ENCODE peak calls at places on chromosomes 2 and 18, in ten cellular contexts. One of them, this sample, is unnamed.

GRCh38 chr2:241148239-241148638 is 1.0 kb downstream of the PASK start:
- DNase-seq in foreskin fibroblast: no peak
- DNase-seq in neural crest cell: no peak
- DNase-seq in AG10803: no peak
- DNase-seq in GM13977: no peak
- DNase-seq in H9: no peak
- DNase-seq in mucosa of descending colon: no peak
- DNase-seq in body of pancreas: no peak
- DNase-seq in heart left ventricle: no peak
- DNase-seq in ascending aorta: no peak
- DNase-seq in this sample: no peak

GRCh38 chr18:7737483-7737882 is 170.4 kb downstream of the PTPRM start:
- DNase-seq in foreskin fibroblast: no peak
- DNase-seq in neural crest cell: no peak
- DNase-seq in AG10803: no peak
- DNase-seq in GM13977: no peak
- DNase-seq in H9: no peak
- DNase-seq in mucosa of descending colon: no peak
- DNase-seq in body of pancreas: peak
- DNase-seq in heart left ventricle: no peak
- DNase-seq in ascending aorta: no peak
- DNase-seq in this sample: no peak

GRCh38 chr2:39146022-39146421 is 25.2 kb upstream of the SOS1 start:
- DNase-seq in foreskin fibroblast: no peak
- DNase-seq in neural crest cell: no peak
- DNase-seq in AG10803: no peak
- DNase-seq in GM13977: no peak
- DNase-seq in H9: no peak
- DNase-seq in mucosa of descending colon: no peak
- DNase-seq in body of pancreas: no peak
- DNase-seq in heart left ventricle: no peak
- DNase-seq in ascending aorta: no peak
- DNase-seq in this sample: no peak

GRCh38 chr2:113126845-113127645 is at the start of gene IL1RN:
- DNase-seq in foreskin fibroblast: no peak
- DNase-seq in neural crest cell: no peak
- DNase-seq in AG10803: no peak
- DNase-seq in GM13977: no peak
- DNase-seq in H9: no peak
- DNase-seq in mucosa of descending colon: no peak
- DNase-seq in body of pancreas: no peak
- DNase-seq in heart left ventricle: peak
- DNase-seq in ascending aorta: peak
- DNase-seq in this sample: no peak

GRCh38 chr2:46175409-46175808 is 121.8 kb upstream of the EPAS1 start:
- DNase-seq in foreskin fibroblast: no peak
- DNase-seq in neural crest cell: no peak
- DNase-seq in AG10803: peak
- DNase-seq in GM13977: no peak
- DNase-seq in H9: no peak
- DNase-seq in mucosa of descending colon: no peak
- DNase-seq in body of pancreas: no peak
- DNase-seq in heart left ventricle: no peak
- DNase-seq in ascending aorta: no peak
- DNase-seq in this sample: no peak

GRCh38 chr2:3076848-3077735 is 300.5 kb downstream of the EIPR1 start:
- DNase-seq in foreskin fibroblast: no peak
- DNase-seq in neural crest cell: peak
- DNase-seq in AG10803: no peak
- DNase-seq in GM13977: no peak
- DNase-seq in H9: no peak
- DNase-seq in mucosa of descending colon: no peak
- DNase-seq in body of pancreas: no peak
- DNase-seq in heart left ventricle: no peak
- DNase-seq in ascending aorta: no peak
- DNase-seq in this sample: no peak

GRCh38 chr18:45008694-45009372 is 328.1 kb downstream of the SETBP1 start:
- DNase-seq in foreskin fibroblast: no peak
- DNase-seq in neural crest cell: no peak
- DNase-seq in AG10803: no peak
- DNase-seq in GM13977: no peak
- DNase-seq in H9: no peak
- DNase-seq in mucosa of descending colon: no peak
- DNase-seq in body of pancreas: no peak
- DNase-seq in heart left ventricle: no peak
- DNase-seq in ascending aorta: no peak
- DNase-seq in this sample: no peak

GRCh38 chr2:233404227-233404626 is 49.9 kb downstream of the DGKD start:
- DNase-seq in foreskin fibroblast: no peak
- DNase-seq in neural crest cell: no peak
- DNase-seq in AG10803: no peak
- DNase-seq in GM13977: peak
- DNase-seq in H9: no peak
- DNase-seq in mucosa of descending colon: peak
- DNase-seq in body of pancreas: peak
- DNase-seq in heart left ventricle: no peak
- DNase-seq in ascending aorta: peak
- DNase-seq in this sample: no peak

GRCh38 chr2:11077411-11077810 is 77.9 kb upstream of the SLC66A3 start:
- DNase-seq in foreskin fibroblast: no peak
- DNase-seq in neural crest cell: no peak
- DNase-seq in AG10803: no peak
- DNase-seq in GM13977: no peak
- DNase-seq in H9: no peak
- DNase-seq in mucosa of descending colon: no peak
- DNase-seq in body of pancreas: no peak
- DNase-seq in heart left ventricle: no peak
- DNase-seq in ascending aorta: peak
- DNase-seq in this sample: no peak

DNA sequence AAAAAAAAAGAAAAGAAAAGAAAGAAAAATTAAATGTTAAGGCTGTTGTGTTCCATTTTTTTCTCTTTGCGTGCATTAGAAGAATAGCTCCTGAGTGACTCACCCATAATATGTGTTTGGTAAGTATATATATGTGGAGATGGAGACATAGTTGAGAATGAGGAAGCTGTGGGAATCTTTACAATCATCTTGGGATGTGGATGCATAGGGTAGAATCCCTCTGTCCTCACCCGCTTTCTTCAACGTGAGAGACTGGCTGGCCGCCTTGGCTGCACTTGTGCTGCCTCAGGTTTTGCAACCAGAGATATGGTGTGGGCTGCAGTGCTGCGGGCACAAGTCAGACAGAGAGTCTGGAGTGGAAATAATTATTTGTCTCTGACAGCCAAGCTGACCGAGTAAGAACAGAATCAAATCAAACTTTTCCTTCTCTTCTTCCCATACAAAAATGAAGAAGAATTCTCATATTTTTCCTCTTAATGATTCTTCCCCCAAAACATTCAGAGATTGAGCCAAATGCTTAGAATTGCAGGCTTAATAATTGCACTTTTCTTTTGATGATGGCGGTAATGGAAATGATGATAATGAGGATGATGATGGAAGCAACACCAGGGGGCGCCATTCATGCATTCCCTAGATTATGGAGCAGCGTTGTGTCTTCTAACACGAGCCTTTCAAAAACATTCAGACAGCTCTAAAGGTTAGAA is 48.5 kb downstream of the SERPINB7 start:
- DNase-seq in foreskin fibroblast: no peak
- DNase-seq in neural crest cell: peak
- DNase-seq in AG10803: no peak
- DNase-seq in GM13977: no peak
- DNase-seq in H9: no peak
- DNase-seq in mucosa of descending colon: peak
- DNase-seq in body of pancreas: peak
- DNase-seq in heart left ventricle: peak
- DNase-seq in ascending aorta: no peak
- DNase-seq in this sample: no peak
- TF ChIP-seq CTCF in foreskin fibroblast: peak
- TF ChIP-seq CTCF in neural crest cell: peak
- TF ChIP-seq CTCF in AG10803: peak
- TF ChIP-seq CTCF in GM13977: peak
- TF ChIP-seq CTCF in H9: peak
- TF ChIP-seq CTCF in mucosa of descending colon: no peak
- TF ChIP-seq CTCF in body of pancreas: peak
- TF ChIP-seq CTCF in heart left ventricle: peak
- TF ChIP-seq CTCF in ascending aorta: no peak
- TF ChIP-seq CTCF in this sample: no peak

GRCh38 chr2:181738074-181738473 is 57.8 kb upstream of the NEUROD1 start:
- DNase-seq in foreskin fibroblast: peak
- DNase-seq in neural crest cell: no peak
- DNase-seq in AG10803: no peak
- DNase-seq in GM13977: no peak
- DNase-seq in H9: no peak
- DNase-seq in mucosa of descending colon: no peak
- DNase-seq in body of pancreas: no peak
- DNase-seq in heart left ventricle: no peak
- DNase-seq in ascending aorta: no peak
- DNase-seq in this sample: no peak
- TF ChIP-seq CTCF in foreskin fibroblast: no peak
- TF ChIP-seq CTCF in neural crest cell: peak
- TF ChIP-seq CTCF in AG10803: no peak
- TF ChIP-seq CTCF in GM13977: no peak
- TF ChIP-seq CTCF in H9: peak
- TF ChIP-seq CTCF in mucosa of descending colon: no peak
- TF ChIP-seq CTCF in body of pancreas: peak
- TF ChIP-seq CTCF in heart left ventricle: no peak
- TF ChIP-seq CTCF in ascending aorta: no peak
- TF ChIP-seq CTCF in this sample: no peak

GRCh38 chr2:127810637-127811396 is at the start of gene WDR33:
- DNase-seq in foreskin fibroblast: peak
- DNase-seq in neural crest cell: peak
- DNase-seq in AG10803: peak
- DNase-seq in GM13977: peak
- DNase-seq in H9: peak
- DNase-seq in mucosa of descending colon: peak
- DNase-seq in body of pancreas: peak
- DNase-seq in heart left ventricle: peak
- DNase-seq in ascending aorta: peak
- DNase-seq in this sample: peak
- TF ChIP-seq CTCF in foreskin fibroblast: peak
- TF ChIP-seq CTCF in neural crest cell: no peak
- TF ChIP-seq CTCF in AG10803: no peak
- TF ChIP-seq CTCF in GM13977: peak
- TF ChIP-seq CTCF in H9: no peak
- TF ChIP-seq CTCF in mucosa of descending colon: no peak
- TF ChIP-seq CTCF in body of pancreas: no peak
- TF ChIP-seq CTCF in heart left ventricle: no peak
- TF ChIP-seq CTCF in ascending aorta: no peak
- TF ChIP-seq CTCF in this sample: no peak

DNA sequence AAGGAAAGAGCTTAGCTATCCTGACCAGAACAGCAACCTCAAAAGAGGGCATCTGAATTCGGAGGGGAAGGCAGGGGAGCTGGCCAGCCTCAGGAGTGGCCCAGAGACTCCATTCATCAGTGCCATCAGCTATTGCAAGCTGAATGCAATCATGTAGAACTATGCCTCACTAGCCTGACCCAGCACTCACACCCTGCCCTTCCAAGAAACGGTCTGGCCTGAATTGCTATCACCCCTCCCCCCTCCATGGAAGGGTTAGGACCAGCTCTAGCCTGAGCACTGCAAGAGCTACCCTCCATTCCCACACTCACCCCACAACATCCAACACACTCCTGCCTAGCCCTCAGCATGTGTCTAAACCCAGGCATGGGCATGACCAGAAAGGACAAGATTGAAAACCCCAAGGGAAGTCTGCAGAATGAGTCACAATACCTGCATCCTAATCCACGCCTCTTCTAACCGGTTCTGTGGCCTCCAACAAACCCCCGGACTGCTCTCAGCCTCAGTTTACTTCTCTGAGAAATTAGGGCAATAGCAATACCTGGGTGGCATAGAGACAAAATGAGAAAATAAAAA is 120.3 kb downstream of the BCL11A start:
- DNase-seq in foreskin fibroblast: no peak
- DNase-seq in neural crest cell: no peak
- DNase-seq in AG10803: no peak
- DNase-seq in GM13977: no peak
- DNase-seq in H9: no peak
- DNase-seq in mucosa of descending colon: no peak
- DNase-seq in body of pancreas: no peak
- DNase-seq in heart left ventricle: no peak
- DNase-seq in ascending aorta: no peak
- DNase-seq in this sample: no peak
- TF ChIP-seq CTCF in foreskin fibroblast: no peak
- TF ChIP-seq CTCF in neural crest cell: no peak
- TF ChIP-seq CTCF in AG10803: no peak
- TF ChIP-seq CTCF in GM13977: no peak
- TF ChIP-seq CTCF in H9: no peak
- TF ChIP-seq CTCF in mucosa of descending colon: no peak
- TF ChIP-seq CTCF in body of pancreas: no peak
- TF ChIP-seq CTCF in heart left ventricle: no peak
- TF ChIP-seq CTCF in ascending aorta: no peak
- TF ChIP-seq CTCF in this sample: no peak

GRCh38 chr2:1552611-1553010 is 139.3 kb downstream of the TPO start:
- DNase-seq in foreskin fibroblast: no peak
- DNase-seq in neural crest cell: no peak
- DNase-seq in AG10803: no peak
- DNase-seq in GM13977: no peak
- DNase-seq in H9: no peak
- DNase-seq in mucosa of descending colon: no peak
- DNase-seq in body of pancreas: no peak
- DNase-seq in heart left ventricle: no peak
- DNase-seq in ascending aorta: no peak
- DNase-seq in this sample: no peak

GRCh38 chr2:1550658-1551316 is 137.5 kb downstream of the TPO start:
- DNase-seq in foreskin fibroblast: peak
- DNase-seq in neural crest cell: peak
- DNase-seq in AG10803: peak
- DNase-seq in GM13977: peak
- DNase-seq in H9: peak
- DNase-seq in mucosa of descending colon: peak
- DNase-seq in body of pancreas: peak
- DNase-seq in heart left ventricle: peak
- DNase-seq in ascending aorta: peak
- DNase-seq in this sample: peak

GRCh38 chr2:1556286-1556685 is 143.0 kb downstream of the TPO start:
- DNase-seq in foreskin fibroblast: no peak
- DNase-seq in neural crest cell: no peak
- DNase-seq in AG10803: no peak
- DNase-seq in GM13977: no peak
- DNase-seq in H9: no peak
- DNase-seq in mucosa of descending colon: no peak
- DNase-seq in body of pancreas: no peak
- DNase-seq in heart left ventricle: no peak
- DNase-seq in ascending aorta: no peak
- DNase-seq in this sample: no peak

GRCh38 chr2:1551905-1552304 is 138.6 kb downstream of the TPO start:
- DNase-seq in foreskin fibroblast: no peak
- DNase-seq in neural crest cell: no peak
- DNase-seq in AG10803: no peak
- DNase-seq in GM13977: no peak
- DNase-seq in H9: no peak
- DNase-seq in mucosa of descending colon: no peak
- DNase-seq in body of pancreas: no peak
- DNase-seq in heart left ventricle: no peak
- DNase-seq in ascending aorta: no peak
- DNase-seq in this sample: no peak

GRCh38 chr2:1553671-1554295 is 140.5 kb downstream of the TPO start:
- DNase-seq in foreskin fibroblast: peak
- DNase-seq in neural crest cell: no peak
- DNase-seq in AG10803: peak
- DNase-seq in GM13977: no peak
- DNase-seq in H9: no peak
- DNase-seq in mucosa of descending colon: no peak
- DNase-seq in body of pancreas: no peak
- DNase-seq in heart left ventricle: no peak
- DNase-seq in ascending aorta: no peak
- DNase-seq in this sample: no peak
- TF ChIP-seq CTCF in foreskin fibroblast: peak
- TF ChIP-seq CTCF in neural crest cell: no peak
- TF ChIP-seq CTCF in AG10803: peak
- TF ChIP-seq CTCF in GM13977: no peak
- TF ChIP-seq CTCF in H9: peak
- TF ChIP-seq CTCF in mucosa of descending colon: no peak
- TF ChIP-seq CTCF in body of pancreas: no peak
- TF ChIP-seq CTCF in heart left ventricle: no peak
- TF ChIP-seq CTCF in ascending aorta: no peak
- TF ChIP-seq CTCF in this sample: no peak

This sample was measured in activated B cell treated with CpG ODN at 0.5 μM for 24 hours.